ENCODE peak calls at places on chromosomes 4 and X, in five cellular contexts. One of them, this sample, is unnamed.
A peak's percentile ranks its signal among the peaks of the same experiment; 100 is the strongest.

GRCh38 chr4:7067147-7067522 is 729 bp downstream of the GRPEL1 start:
- DNase-seq in suprapubic skin: peak; percentile 82
- DNase-seq in amygdala: no peak
- DNase-seq in OCI-M1: no peak
- DNase-seq in A549: peak; percentile 12
- DNase-seq in this sample: no peak

GRCh38 chr4:14111730-14112171 is 484.2 kb upstream of the BOD1L1 start:
- DNase-seq in suprapubic skin: no peak
- DNase-seq in amygdala: no peak
- DNase-seq in A549: peak; percentile 45
- DNase-seq in OCI-M1: peak; percentile 26
- DNase-seq in this sample: peak; percentile 59

GRCh38 chr4:1975391-1975801 is 33.4 kb downstream of the NELFA start:
- DNase-seq in A549: no peak
- DNase-seq in amygdala: no peak
- DNase-seq in OCI-M1: no peak
- DNase-seq in suprapubic skin: peak; percentile 53
- DNase-seq in this sample: no peak

GRCh38 chrX:118727686-118728339 is 407 bp downstream of the IL13RA1 start:
- DNase-seq in OCI-M1: peak; percentile 7
- DNase-seq in suprapubic skin: no peak
- DNase-seq in A549: peak; percentile 22
- DNase-seq in amygdala: no peak
- DNase-seq in this sample: peak; percentile 39

GRCh38 chrX:39477438-39478120 is 620.2 kb downstream of the BCOR start:
- DNase-seq in suprapubic skin: peak; percentile 69
- DNase-seq in A549: no peak
- DNase-seq in OCI-M1: no peak
- DNase-seq in amygdala: no peak
- DNase-seq in this sample: peak; percentile 53

GRCh38 chrX:51421972-51422371 is 74.4 kb downstream of the NUDT11 start:
- DNase-seq in suprapubic skin: no peak
- DNase-seq in amygdala: no peak
- DNase-seq in OCI-M1: no peak
- DNase-seq in A549: no peak
- DNase-seq in this sample: no peak

GRCh38 chrX:42531431-42531830 is 246.5 kb downstream of the PPP1R2C start:
- DNase-seq in A549: no peak
- DNase-seq in suprapubic skin: no peak
- DNase-seq in OCI-M1: peak; percentile 5
- DNase-seq in amygdala: no peak
- DNase-seq in this sample: no peak

GRCh38 chr4:26263165-26263564 is 57.6 kb upstream of the RBPJ start:
- DNase-seq in amygdala: no peak
- DNase-seq in OCI-M1: peak; percentile 47
- DNase-seq in suprapubic skin: no peak
- DNase-seq in A549: peak; percentile 9
- DNase-seq in this sample: no peak

GRCh38 chrX:39336709-39337294 is 535.5 kb downstream of the MID1IP1 start:
- DNase-seq in amygdala: no peak
- DNase-seq in A549: no peak
- DNase-seq in suprapubic skin: no peak
- DNase-seq in OCI-M1: peak; percentile 2
- DNase-seq in this sample: peak; percentile 4

GRCh38 chr4:48742412-48742811 is 37.7 kb downstream of the FRYL start:
- DNase-seq in A549: no peak
- DNase-seq in amygdala: no peak
- DNase-seq in OCI-M1: peak; percentile 37
- DNase-seq in suprapubic skin: no peak
- DNase-seq in this sample: no peak

GRCh38 chrX:13376857-13377441 is 57.1 kb upstream of the ATXN3L start:
- DNase-seq in suprapubic skin: no peak
- DNase-seq in amygdala: no peak
- DNase-seq in A549: no peak
- DNase-seq in OCI-M1: peak; percentile 40
- DNase-seq in this sample: peak; percentile 97

GRCh38 chrX:77668391-77669237 is 117.4 kb downstream of the ATRX start:
- DNase-seq in A549: peak; percentile 40
- DNase-seq in amygdala: no peak
- DNase-seq in suprapubic skin: no peak
- DNase-seq in OCI-M1: peak; percentile 40
- DNase-seq in this sample: no peak

GRCh38 chr4:108043536-108043935 is 53.8 kb downstream of the HADH start:
- DNase-seq in A549: no peak
- DNase-seq in amygdala: no peak
- DNase-seq in suprapubic skin: no peak
- DNase-seq in OCI-M1: no peak
- DNase-seq in this sample: peak; percentile 12

GRCh38 chrX:41164469-41164868 is 79.2 kb downstream of the USP9X start:
- DNase-seq in A549: no peak
- DNase-seq in OCI-M1: no peak
- DNase-seq in suprapubic skin: no peak
- DNase-seq in amygdala: no peak
- DNase-seq in this sample: no peak

GRCh38 chrX:103356023-103356798 is at the start of gene TCEAL9:
- DNase-seq in amygdala: peak; percentile 6
- DNase-seq in suprapubic skin: peak; percentile 74
- DNase-seq in OCI-M1: peak; percentile 57
- DNase-seq in A549: peak; percentile 74
- DNase-seq in this sample: peak; percentile 88

GRCh38 chr4:139177049-139177887 is at the start of gene ELF2:
- DNase-seq in amygdala: peak; percentile 88
- DNase-seq in OCI-M1: peak; percentile 97
- DNase-seq in suprapubic skin: peak; percentile 95
- DNase-seq in A549: peak; percentile 87
- DNase-seq in this sample: peak; percentile 91

GRCh38 chr4:1596393-1596792 is 87.7 kb downstream of the FAM53A start:
- DNase-seq in amygdala: no peak
- DNase-seq in OCI-M1: no peak
- DNase-seq in A549: no peak
- DNase-seq in suprapubic skin: peak; percentile 26
- DNase-seq in this sample: no peak

GRCh38 chr4:14345356-14345775 is 656.9 kb upstream of the CPEB2 start:
- DNase-seq in OCI-M1: peak; percentile 3
- DNase-seq in A549: no peak
- DNase-seq in amygdala: no peak
- DNase-seq in suprapubic skin: no peak
- DNase-seq in this sample: no peak

GRCh38 chr4:47463235-47463956 is at the start of gene COMMD8:
- DNase-seq in amygdala: peak; percentile 94
- DNase-seq in OCI-M1: peak; percentile 98
- DNase-seq in suprapubic skin: peak; percentile 99
- DNase-seq in A549: peak; percentile 92
- DNase-seq in this sample: peak; percentile 99

GRCh38 chr4:65391382-65391781 is 278.9 kb downstream of the EPHA5 start:
- DNase-seq in amygdala: no peak
- DNase-seq in suprapubic skin: no peak
- DNase-seq in OCI-M1: no peak
- DNase-seq in A549: no peak
- DNase-seq in this sample: no peak

GRCh38 chr4:148857234-148857972 is 415.2 kb upstream of the NR3C2 start:
- DNase-seq in OCI-M1: peak; percentile 18
- DNase-seq in A549: no peak
- DNase-seq in amygdala: no peak
- DNase-seq in suprapubic skin: no peak
- DNase-seq in this sample: no peak

GRCh38 chr4:179595671-179596410 is 2153.6 kb upstream of the AGA start:
- DNase-seq in A549: no peak
- DNase-seq in OCI-M1: no peak
- DNase-seq in suprapubic skin: no peak
- DNase-seq in amygdala: no peak
- DNase-seq in this sample: no peak

GRCh38 chrX:19964017-19964710 is 26.7 kb downstream of the BCLAF3 start:
- DNase-seq in A549: no peak
- DNase-seq in OCI-M1: no peak
- DNase-seq in amygdala: no peak
- DNase-seq in suprapubic skin: no peak
- DNase-seq in this sample: no peak

GRCh38 chr4:143667461-143667860 is 33.0 kb downstream of the FREM3 start:
- DNase-seq in A549: no peak
- DNase-seq in amygdala: no peak
- DNase-seq in OCI-M1: no peak
- DNase-seq in suprapubic skin: no peak
- DNase-seq in this sample: peak; percentile 96

GRCh38 chr4:55736605-55737183 is 82.9 kb upstream of the EXOC1L start:
- DNase-seq in OCI-M1: peak; percentile 74
- DNase-seq in amygdala: no peak
- DNase-seq in suprapubic skin: no peak
- DNase-seq in A549: no peak
- DNase-seq in this sample: no peak

GRCh38 chr4:3009422-3009821 is 46.1 kb downstream of the GRK4 start:
- DNase-seq in amygdala: no peak
- DNase-seq in suprapubic skin: peak; percentile 35
- DNase-seq in OCI-M1: peak; percentile 45
- DNase-seq in A549: peak; percentile 22
- DNase-seq in this sample: peak; percentile 16

GRCh38 chr4:170652571-170652970 is 562.8 kb upstream of the AADAT start:
- DNase-seq in suprapubic skin: no peak
- DNase-seq in amygdala: no peak
- DNase-seq in OCI-M1: peak; percentile 25
- DNase-seq in A549: no peak
- DNase-seq in this sample: no peak

This sample was measured in cardiac muscle cell.